ENCODE peak calls at places on chromosome 1, in eight cellular contexts. One of them, this sample, is unnamed.

GRCh38 chr1:170680428-170680827 is 16.5 kb downstream of the PRRX1 start:
- DNase-seq in sigmoid colon: peak; percentile 67
- DNase-seq in endothelial cell of umbilical vein: no peak
- DNase-seq in HCT116: no peak
- DNase-seq in transverse colon: no peak
- DNase-seq in stomach: no peak
- DNase-seq in GM12878: no peak
- DNase-seq in spleen: no peak
- DNase-seq in this sample: no peak

GRCh38 chr1:66271904-66272254 is 262.1 kb upstream of the SGIP1 start:
- DNase-seq in sigmoid colon: peak; percentile 78
- DNase-seq in endothelial cell of umbilical vein: no peak
- DNase-seq in transverse colon: peak; percentile 35
- DNase-seq in GM12878: no peak
- DNase-seq in spleen: peak; percentile 75
- DNase-seq in HCT116: no peak
- DNase-seq in stomach: no peak
- DNase-seq in this sample: peak; percentile 61

GRCh38 chr1:210104103-210104502 is 128.5 kb upstream of the SERTAD4 start:
- DNase-seq in HCT116: no peak
- DNase-seq in transverse colon: no peak
- DNase-seq in endothelial cell of umbilical vein: no peak
- DNase-seq in stomach: no peak
- DNase-seq in sigmoid colon: no peak
- DNase-seq in GM12878: no peak
- DNase-seq in spleen: no peak
- DNase-seq in this sample: no peak

GRCh38 chr1:224579526-224579925 is 36.6 kb upstream of the CNIH3 start:
- DNase-seq in endothelial cell of umbilical vein: no peak
- DNase-seq in GM12878: no peak
- DNase-seq in transverse colon: no peak
- DNase-seq in stomach: no peak
- DNase-seq in HCT116: no peak
- DNase-seq in spleen: no peak
- DNase-seq in sigmoid colon: no peak
- DNase-seq in this sample: no peak

GRCh38 chr1:2136836-2137235 is 57.7 kb downstream of the FAAP20 start:
- DNase-seq in HCT116: no peak
- DNase-seq in sigmoid colon: no peak
- DNase-seq in spleen: no peak
- DNase-seq in GM12878: no peak
- DNase-seq in transverse colon: no peak
- DNase-seq in stomach: no peak
- DNase-seq in endothelial cell of umbilical vein: no peak
- DNase-seq in this sample: no peak

GRCh38 chr1:94537254-94537653 is 4.3 kb downstream of the F3 start:
- DNase-seq in endothelial cell of umbilical vein: no peak
- DNase-seq in GM12878: no peak
- DNase-seq in sigmoid colon: no peak
- DNase-seq in HCT116: no peak
- DNase-seq in stomach: no peak
- DNase-seq in transverse colon: no peak
- DNase-seq in spleen: no peak
- DNase-seq in this sample: no peak

GRCh38 chr1:47519491-47519890 is 81.6 kb downstream of the FOXD2 start:
- DNase-seq in spleen: no peak
- DNase-seq in endothelial cell of umbilical vein: no peak
- DNase-seq in GM12878: no peak
- DNase-seq in HCT116: no peak
- DNase-seq in stomach: no peak
- DNase-seq in sigmoid colon: no peak
- DNase-seq in transverse colon: no peak
- DNase-seq in this sample: no peak

GRCh38 chr1:145961109-145961424 is 3.2 kb upstream of the LIX1L start:
- DNase-seq in transverse colon: no peak
- DNase-seq in spleen: no peak
- DNase-seq in sigmoid colon: no peak
- DNase-seq in HCT116: no peak
- DNase-seq in stomach: no peak
- DNase-seq in endothelial cell of umbilical vein: no peak
- DNase-seq in GM12878: no peak
- DNase-seq in this sample: no peak

GRCh38 chr1:57894315-57894714 is 470.5 kb upstream of the DAB1 start:
- DNase-seq in spleen: no peak
- DNase-seq in GM12878: no peak
- DNase-seq in sigmoid colon: no peak
- DNase-seq in transverse colon: no peak
- DNase-seq in HCT116: no peak
- DNase-seq in endothelial cell of umbilical vein: no peak
- DNase-seq in stomach: no peak
- DNase-seq in this sample: no peak

GRCh38 chr1:154183045-154183968 is 8.6 kb downstream of the TPM3 start:
- DNase-seq in transverse colon: peak; percentile 99
- DNase-seq in endothelial cell of umbilical vein: peak; percentile 95
- DNase-seq in sigmoid colon: peak; percentile 98
- DNase-seq in spleen: peak; percentile 99
- DNase-seq in stomach: peak; percentile 98
- DNase-seq in GM12878: peak; percentile 73
- DNase-seq in HCT116: peak; percentile 97
- DNase-seq in this sample: peak; percentile 96

GRCh38 chr1:109787211-109787844 is 23.6 kb upstream of the EPS8L3 start:
- DNase-seq in HCT116: peak; percentile 42
- DNase-seq in sigmoid colon: peak; percentile 57
- DNase-seq in stomach: no peak
- DNase-seq in GM12878: no peak
- DNase-seq in spleen: peak; percentile 46
- DNase-seq in endothelial cell of umbilical vein: no peak
- DNase-seq in transverse colon: peak; percentile 13
- DNase-seq in this sample: no peak

GRCh38 chr1:39385067-39385988 is 106.1 kb upstream of the BMP8A start:
- DNase-seq in sigmoid colon: no peak
- DNase-seq in stomach: no peak
- DNase-seq in transverse colon: no peak
- DNase-seq in HCT116: no peak
- DNase-seq in spleen: no peak
- DNase-seq in GM12878: no peak
- DNase-seq in endothelial cell of umbilical vein: no peak
- DNase-seq in this sample: no peak

GRCh38 chr1:180230416-180230790 is 339 bp downstream of the LHX4 start:
- DNase-seq in stomach: no peak
- DNase-seq in HCT116: no peak
- DNase-seq in GM12878: no peak
- DNase-seq in endothelial cell of umbilical vein: no peak
- DNase-seq in sigmoid colon: no peak
- DNase-seq in spleen: no peak
- DNase-seq in transverse colon: no peak
- DNase-seq in this sample: no peak

GRCh38 chr1:53395671-53396215 is 63.5 kb upstream of the DMRTB1 start:
- DNase-seq in HCT116: no peak
- DNase-seq in stomach: no peak
- DNase-seq in endothelial cell of umbilical vein: no peak
- DNase-seq in transverse colon: no peak
- DNase-seq in sigmoid colon: peak; percentile 44
- DNase-seq in spleen: peak; percentile 41
- DNase-seq in GM12878: no peak
- DNase-seq in this sample: no peak

GRCh38 chr1:204307334-204307883 is 52.3 kb downstream of the PLEKHA6 start:
- DNase-seq in GM12878: no peak
- DNase-seq in endothelial cell of umbilical vein: no peak
- DNase-seq in stomach: peak; percentile 50
- DNase-seq in HCT116: no peak
- DNase-seq in sigmoid colon: peak; percentile 81
- DNase-seq in transverse colon: no peak
- DNase-seq in spleen: no peak
- DNase-seq in this sample: peak; percentile 83

GRCh38 chr1:180935326-180936109 is 22.8 kb downstream of the KIAA1614 start:
- DNase-seq in GM12878: no peak
- DNase-seq in stomach: no peak
- DNase-seq in HCT116: no peak
- DNase-seq in sigmoid colon: no peak
- DNase-seq in transverse colon: peak; percentile 49
- DNase-seq in endothelial cell of umbilical vein: no peak
- DNase-seq in spleen: no peak
- DNase-seq in this sample: no peak

GRCh38 chr1:3858231-3858981 is 1.1 kb downstream of the DFFB start:
- DNase-seq in spleen: peak; percentile 82
- DNase-seq in transverse colon: peak; percentile 22
- DNase-seq in GM12878: no peak
- DNase-seq in sigmoid colon: no peak
- DNase-seq in HCT116: no peak
- DNase-seq in endothelial cell of umbilical vein: peak; percentile 19
- DNase-seq in stomach: peak; percentile 28
- DNase-seq in this sample: no peak

GRCh38 chr1:234593109-234593508 is 16.9 kb downstream of the IRF2BP2 start:
- DNase-seq in GM12878: no peak
- DNase-seq in spleen: no peak
- DNase-seq in transverse colon: no peak
- DNase-seq in endothelial cell of umbilical vein: no peak
- DNase-seq in stomach: no peak
- DNase-seq in sigmoid colon: no peak
- DNase-seq in HCT116: no peak
- DNase-seq in this sample: no peak

GRCh38 chr1:22637952-22638445 is 1.6 kb downstream of the C1QA start:
- DNase-seq in endothelial cell of umbilical vein: no peak
- DNase-seq in sigmoid colon: no peak
- DNase-seq in stomach: no peak
- DNase-seq in GM12878: no peak
- DNase-seq in HCT116: no peak
- DNase-seq in spleen: no peak
- DNase-seq in transverse colon: no peak
- DNase-seq in this sample: no peak
- TF ChIP-seq POLR2AphosphoS5 in endothelial cell of umbilical vein: no peak
- TF ChIP-seq POLR2AphosphoS5 in sigmoid colon: no peak
- TF ChIP-seq POLR2AphosphoS5 in stomach: no peak
- TF ChIP-seq POLR2AphosphoS5 in GM12878: no peak
- TF ChIP-seq POLR2AphosphoS5 in HCT116: no peak
- TF ChIP-seq POLR2AphosphoS5 in spleen: no peak
- TF ChIP-seq POLR2AphosphoS5 in transverse colon: no peak
- TF ChIP-seq POLR2AphosphoS5 in this sample: no peak

DNA sequence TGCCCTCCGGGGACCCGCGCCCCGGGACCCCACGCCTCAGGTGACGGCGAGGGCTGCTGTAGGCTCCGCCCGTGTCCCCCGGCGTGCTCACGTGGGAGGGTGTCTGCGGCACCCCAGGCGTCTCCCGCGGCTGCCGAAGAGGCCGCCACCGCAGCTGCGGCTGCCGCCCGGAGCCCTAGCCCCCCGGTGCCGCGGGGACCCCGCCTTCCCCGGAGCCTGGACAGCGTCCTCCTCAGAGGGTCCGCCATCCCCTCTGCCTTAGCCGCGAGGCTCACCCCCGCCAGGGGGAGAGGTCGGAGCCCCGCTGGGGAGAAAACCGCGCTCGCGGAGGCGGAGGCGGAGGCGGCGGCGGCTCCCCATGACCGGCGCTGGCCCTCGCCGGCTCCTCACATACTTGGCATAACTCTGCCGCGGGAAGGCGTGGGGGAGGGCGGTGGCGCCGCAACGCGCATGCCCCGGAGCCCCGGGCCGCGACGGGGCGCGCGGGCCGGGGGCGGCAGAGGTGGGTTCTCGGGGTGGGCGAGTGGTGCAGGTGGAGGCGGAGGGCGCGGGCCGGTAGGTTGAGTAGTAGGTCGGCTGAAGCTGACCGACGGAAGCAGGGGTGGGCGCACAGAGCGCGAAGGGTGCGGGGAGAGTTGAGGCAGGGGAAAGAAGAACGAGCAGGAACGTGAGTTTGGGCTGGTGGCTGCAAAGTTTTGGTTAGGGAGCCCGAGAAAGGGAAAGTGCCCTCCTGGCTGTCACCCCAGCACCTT is 700 bp upstream of the SYDE2 start:
- DNase-seq in transverse colon: peak; percentile 76
- DNase-seq in spleen: peak; percentile 91
- DNase-seq in HCT116: no peak
- DNase-seq in sigmoid colon: peak; percentile 87
- DNase-seq in GM12878: no peak
- DNase-seq in endothelial cell of umbilical vein: peak; percentile 61
- DNase-seq in stomach: peak; percentile 78
- DNase-seq in this sample: peak; percentile 66
- TF ChIP-seq POLR2A in transverse colon: peak; percentile 68
- TF ChIP-seq POLR2A in spleen: no peak
- TF ChIP-seq POLR2A in HCT116: no peak
- TF ChIP-seq POLR2A in sigmoid colon: peak; percentile 65
- TF ChIP-seq POLR2A in GM12878: peak; percentile 44
- TF ChIP-seq POLR2A in endothelial cell of umbilical vein: no peak
- TF ChIP-seq POLR2A in stomach: no peak
- TF ChIP-seq POLR2A in this sample: peak; percentile 74

GRCh38 chr1:165036403-165036802 is 320.1 kb downstream of the LMX1A start:
- DNase-seq in endothelial cell of umbilical vein: no peak
- DNase-seq in sigmoid colon: no peak
- DNase-seq in spleen: no peak
- DNase-seq in HCT116: no peak
- DNase-seq in transverse colon: no peak
- DNase-seq in stomach: no peak
- DNase-seq in GM12878: no peak
- DNase-seq in this sample: no peak

GRCh38 chr1:165039996-165040395 is 316.5 kb downstream of the LMX1A start:
- DNase-seq in endothelial cell of umbilical vein: no peak
- DNase-seq in GM12878: no peak
- DNase-seq in transverse colon: no peak
- DNase-seq in HCT116: no peak
- DNase-seq in stomach: no peak
- DNase-seq in sigmoid colon: no peak
- DNase-seq in spleen: no peak
- DNase-seq in this sample: no peak

GRCh38 chr1:165034136-165034535 is 322.4 kb downstream of the LMX1A start:
- DNase-seq in GM12878: no peak
- DNase-seq in transverse colon: no peak
- DNase-seq in sigmoid colon: no peak
- DNase-seq in stomach: no peak
- DNase-seq in spleen: no peak
- DNase-seq in endothelial cell of umbilical vein: no peak
- DNase-seq in HCT116: no peak
- DNase-seq in this sample: no peak
- H3K27ac ChIP-seq in GM12878: no peak overlapping the region
- H3K27ac ChIP-seq in transverse colon: no peak overlapping the region
- H3K27ac ChIP-seq in sigmoid colon: no peak overlapping the region
- H3K27ac ChIP-seq in stomach: no peak overlapping the region
- H3K27ac ChIP-seq in spleen: no peak overlapping the region
- H3K27ac ChIP-seq in endothelial cell of umbilical vein: no peak overlapping the region
- H3K27ac ChIP-seq in HCT116: no peak overlapping the region
- H3K27ac ChIP-seq in this sample: no peak overlapping the region

DNA sequence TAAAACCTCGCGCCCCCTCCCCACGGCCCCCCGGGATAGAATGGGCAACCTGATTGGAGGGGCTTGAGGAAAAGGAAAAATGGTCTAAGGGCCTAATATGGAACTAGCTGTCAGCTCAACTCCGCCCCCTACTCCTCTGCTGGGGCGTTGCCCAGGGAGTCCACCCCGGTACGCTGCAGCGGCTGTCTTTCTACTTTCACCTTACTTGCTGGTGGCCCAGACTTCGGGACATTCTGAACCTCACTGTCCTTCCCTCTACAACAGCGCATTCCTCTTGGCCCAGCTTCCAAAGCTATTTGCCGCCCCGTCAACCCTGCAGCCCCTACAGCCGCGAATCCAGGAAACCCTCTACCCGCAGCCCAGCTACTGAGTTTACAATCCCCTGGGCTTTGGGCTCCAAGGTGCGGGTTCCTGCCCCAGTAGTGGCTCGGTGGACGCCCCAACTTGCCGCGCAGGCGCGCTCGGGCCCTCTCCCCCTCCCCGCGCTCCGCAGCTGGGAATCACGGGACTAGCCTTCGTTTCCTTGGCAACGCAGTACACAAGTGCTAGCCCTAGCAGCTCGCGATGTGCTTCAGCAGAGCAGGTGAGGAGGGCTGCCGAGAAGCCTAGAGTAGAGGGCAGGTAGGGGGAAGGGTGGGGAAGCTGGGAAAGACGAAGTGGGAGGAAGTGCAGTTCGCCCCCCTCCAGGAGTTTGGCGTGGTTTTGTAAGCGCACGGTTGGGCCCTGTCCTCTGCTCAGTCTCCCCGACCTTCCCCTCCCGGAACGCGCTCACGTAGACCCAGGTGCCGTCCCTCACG is 55.6 kb downstream of the CHIA start:
- DNase-seq in HCT116: peak; percentile 58
- DNase-seq in sigmoid colon: peak; percentile 93
- DNase-seq in transverse colon: peak; percentile 86
- DNase-seq in spleen: peak; percentile 96
- DNase-seq in endothelial cell of umbilical vein: peak; percentile 81
- DNase-seq in stomach: peak; percentile 89
- DNase-seq in GM12878: peak; percentile 55
- DNase-seq in this sample: peak; percentile 87
- TF ChIP-seq POLR2AphosphoS5 in HCT116: peak; percentile 40
- TF ChIP-seq POLR2AphosphoS5 in sigmoid colon: peak; percentile 81
- TF ChIP-seq POLR2AphosphoS5 in transverse colon: peak; percentile 34
- TF ChIP-seq POLR2AphosphoS5 in spleen: peak; percentile 92
- TF ChIP-seq POLR2AphosphoS5 in endothelial cell of umbilical vein: no peak
- TF ChIP-seq POLR2AphosphoS5 in stomach: peak; percentile 40
- TF ChIP-seq POLR2AphosphoS5 in GM12878: no peak
- TF ChIP-seq POLR2AphosphoS5 in this sample: peak; percentile 86

This sample was measured in prostate gland.